ENCODE peak calls at places on chromosomes 12 and 14, in four cellular contexts. K, A, O and W are unnamed samples.

GRCh38 chr12:100574262-100575074 is 984 bp downstream of the GAS2L3 start:
- DNase-seq in A (no peak), K (no peak), O (no peak), W (peak)

GRCh38 chr14:69904246-69904645 is 25.0 kb downstream of the SMOC1 start:
- DNase-seq in K (no peak), A (no peak), O (no peak), W (no peak)

GRCh38 chr14:69685716-69686115 is 74.3 kb downstream of the SUSD6 start:
- DNase-seq in A (no peak), K (no peak), O (no peak), W (peak)

GRCh38 chr14:57189070-57189469 is 79.6 kb downstream of the EXOC5 start:
- DNase-seq in K (no peak), O (no peak), A (no peak), W (peak)

GRCh38 chr14:85444685-85445084 is 85.3 kb upstream of the FLRT2 start:
- DNase-seq in K (no peak), A (no peak), O (no peak), W (peak)

GRCh38 chr14:30958555-30959407 is 66.7 kb upstream of the AP4S1 start:
- DNase-seq in A (no peak), O (no peak), K (no peak), W (no peak)

GRCh38 chr14:38078393-38078792 is 129.3 kb upstream of the SSTR1 start:
- DNase-seq in K (no peak), A (peak), O (no peak), W (no peak)

GRCh38 chr12:52903855-52904508 is 894 bp downstream of the KRT8 start:
- DNase-seq in A (no peak), K (no peak), O (no peak), W (peak)

GRCh38 chr12:27014085-27014858 is at the start of gene TM7SF3:
- DNase-seq in A (peak), K (peak), O (peak), W (peak)

GRCh38 chr14:105647784-105648608 is 121.6 kb downstream of the TMEM121 start:
- DNase-seq in A (peak), K (peak), O (no peak), W (no peak)

GRCh38 chr12:89160716-89161123 is 191.6 kb downstream of the DUSP6 start:
- DNase-seq in O (peak), K (no peak), A (peak), W (peak)

GRCh38 chr14:22025884-22026283 is 352.3 kb upstream of the OR4E1 start:
- DNase-seq in K (no peak), A (no peak), O (no peak), W (no peak)

GRCh38 chr12:84757978-84758377 is 154.6 kb downstream of the SLC6A15 start:
- DNase-seq in O (no peak), K (no peak), A (no peak), W (no peak)

GRCh38 chr12:19125325-19125724 is 4.2 kb upstream of the PLEKHA5 start:
- DNase-seq in O (no peak), K (no peak), A (no peak), W (no peak)

DNA sequence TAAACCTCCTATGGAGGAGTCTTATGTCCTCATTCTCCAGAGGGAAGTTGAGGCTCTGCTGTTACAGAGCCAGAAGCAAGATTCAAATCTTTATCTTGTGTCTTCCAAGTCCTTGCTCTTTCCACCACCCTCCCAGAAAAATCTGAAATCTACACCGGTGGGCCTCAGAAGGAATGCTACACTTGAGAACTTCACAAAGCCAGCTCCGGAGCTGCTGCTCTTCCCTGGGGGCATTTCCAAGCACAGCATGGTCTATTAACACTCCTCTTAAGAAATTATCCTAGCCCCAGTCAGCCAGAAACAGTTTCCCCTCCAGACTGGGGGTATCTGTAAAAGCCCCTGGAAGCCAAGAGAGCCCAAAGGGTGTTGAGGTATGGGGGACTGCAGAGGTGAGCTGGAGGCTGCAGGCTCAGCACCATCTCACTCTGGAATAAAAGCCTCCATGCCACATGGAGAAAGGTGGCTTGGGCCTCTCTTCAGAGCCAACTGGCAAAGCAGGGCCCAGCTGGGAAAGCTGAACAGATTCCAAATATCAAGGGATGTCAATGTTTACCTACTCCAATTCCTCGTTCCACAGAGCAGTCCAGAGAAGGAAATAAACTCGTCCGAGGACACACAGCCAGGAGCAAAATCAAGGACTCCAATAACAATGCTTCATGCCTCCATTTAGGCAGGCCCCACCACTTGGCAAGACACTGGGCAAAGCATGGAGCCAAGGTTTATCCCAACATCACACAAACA is 36.1 kb upstream of the PNMA1 start:
- DNase-seq in K (no peak), O (no peak), A (peak), W (no peak)
- TF ChIP-seq CTCF in K (no peak), O (no peak), A (no peak), W (no peak)

DNA sequence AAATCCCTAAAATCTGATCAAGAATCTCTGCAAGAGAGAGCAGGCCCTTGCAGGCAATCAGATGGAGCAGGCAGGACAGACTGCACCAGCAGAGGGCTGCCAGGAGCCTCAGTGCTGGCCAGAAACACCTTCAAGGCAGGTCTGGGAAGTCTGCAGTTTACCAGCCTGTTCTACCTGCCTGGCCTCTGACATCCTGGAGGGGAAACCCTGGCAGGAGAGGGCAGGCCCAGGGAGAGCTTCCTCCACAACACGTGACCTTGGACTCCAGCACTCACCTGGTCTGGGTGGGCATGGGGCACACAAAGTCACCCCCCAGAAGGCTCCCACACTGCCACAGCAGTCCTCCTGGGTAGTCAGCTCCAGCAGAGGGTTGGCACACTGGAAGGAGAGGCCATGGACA is 56.0 kb downstream of the ISCA2 start:
- DNase-seq in O (no peak), K (no peak), A (peak), W (no peak)
- TF ChIP-seq CTCF in O (peak), K (no peak), A (no peak), W (peak)

GRCh38 chr14:23723911-23724310 is 87.7 kb downstream of the DHRS2 start:
- DNase-seq in K (no peak), O (no peak), A (no peak), W (no peak)

GRCh38 chr14:23725528-23725927 is 89.4 kb downstream of the DHRS2 start:
- DNase-seq in O (no peak), K (no peak), A (no peak), W (no peak)

GRCh38 chr14:23728791-23729190 is 92.6 kb downstream of the DHRS2 start:
- DNase-seq in A (no peak), O (no peak), K (no peak), W (no peak)

GRCh38 chr14:23727566-23728335 is 91.6 kb downstream of the DHRS2 start:
- DNase-seq in O (no peak), A (no peak), K (no peak), W (peak)

GRCh38 chr14:23725980-23726746 is 90.0 kb downstream of the DHRS2 start:
- DNase-seq in K (no peak), A (no peak), O (no peak), W (no peak)
- TF ChIP-seq CTCF in K (no peak), A (no peak), O (no peak), W (no peak)

GRCh38 chr12:1533205-1533601 is 61.2 kb downstream of the FBXL14 start:
- DNase-seq in O (no peak), A (no peak), K (peak), W (no peak)
- TF ChIP-seq CTCF in O (peak), A (no peak), K (no peak), W (no peak)

GRCh38 chr12:28998662-28999120 is 150.4 kb upstream of the FAR2 start:
- DNase-seq in K (no peak), O (peak), A (no peak), W (peak)
- TF ChIP-seq CTCF in K (no peak), O (peak), A (peak), W (peak)

GRCh38 chr12:104177663-104178501 is 37.7 kb upstream of the TXNRD1 start:
- DNase-seq in A (no peak), O (peak), K (no peak), W (peak)
- TF ChIP-seq CTCF in A (peak), O (peak), K (no peak), W (peak)

GRCh38 chr12:111424793-111425251 is 19.1 kb downstream of the SH2B3 start:
- DNase-seq in K (no peak), O (no peak), A (no peak), W (no peak)
- TF ChIP-seq CTCF in K (no peak), O (no peak), A (no peak), W (peak)